ENCODE peak calls at places on chromosomes 2 and 18, in seven cellular contexts. Q is NCI-H510A treated with DMSO at 0.1 percent for 48 hours, N is skeletal muscle cell, W is Daoy, L is T-helper 17 cell, V is NCI-H2171, T is NCI-H1417. E is an unnamed sample.

GRCh38 chr2:94923196-94923595 is 52.0 kb downstream of the TEKT4 start:
- DNase-seq in L (no peak), W (peak), T (no peak), V (no peak), N (no peak), Q (no peak), E (no peak)

GRCh38 chr2:205680067-205680466 is 2.2 kb upstream of the NRP2 start:
- DNase-seq in L (peak), T (peak), W (peak), Q (peak), V (peak), N (peak), E (peak)

GRCh38 chr2:239186958-239187357 is 213.9 kb downstream of the HDAC4 start:
- DNase-seq in N (no peak), W (no peak), V (no peak), L (no peak), Q (no peak), T (no peak), E (no peak)

GRCh38 chr2:171158790-171159325 is 1.8 kb downstream of the TLK1 start:
- DNase-seq in Q (peak), L (no peak), N (no peak), V (no peak), W (no peak), T (peak), E (peak)

GRCh38 chr18:60671022-60671421 is 298.4 kb upstream of the MC4R start:
- DNase-seq in Q (no peak), N (no peak), L (no peak), T (no peak), W (no peak), V (no peak), E (no peak)

GRCh38 chr2:50133766-50134165 is 898.2 kb downstream of the NRXN1 start:
- DNase-seq in W (no peak), N (no peak), L (no peak), V (peak), Q (peak), T (peak), E (no peak)

GRCh38 chr2:108236676-108237335 is 3.0 kb upstream of the SULT1C3 start:
- DNase-seq in Q (no peak), V (peak), N (no peak), T (no peak), W (no peak), L (no peak), E (no peak)

GRCh38 chr2:51289045-51289444 is 257.1 kb upstream of the NRXN1 start:
- DNase-seq in T (no peak), L (no peak), W (no peak), V (no peak), N (no peak), Q (no peak), E (no peak)

GRCh38 chr18:12307251-12307736 is 747 bp upstream of the TUBB6 start:
- DNase-seq in V (no peak), W (peak), T (no peak), N (no peak), Q (no peak), L (no peak), E (no peak)

GRCh38 chr2:8380026-8380425 is 301.8 kb upstream of the ID2 start:
- DNase-seq in Q (no peak), V (no peak), N (no peak), L (no peak), W (no peak), T (peak), E (no peak)

GRCh38 chr2:70671059-70671685 is 96.8 kb downstream of the ADD2 start:
- DNase-seq in T (no peak), L (no peak), Q (no peak), V (no peak), W (no peak), N (no peak), E (no peak)

GRCh38 chr2:71226391-71226964 is 425 bp downstream of the PAIP2B start:
- DNase-seq in Q (peak), T (peak), W (peak), N (no peak), L (peak), V (peak), E (no peak)

GRCh38 chr2:64359892-64360657 is 93.9 kb upstream of the LGALSL start:
- DNase-seq in W (peak), V (no peak), Q (no peak), L (no peak), T (no peak), N (peak), E (no peak)

GRCh38 chr2:181632733-181633401 is 24.0 kb downstream of the CERKL start:
- DNase-seq in W (no peak), V (peak), Q (no peak), T (no peak), L (no peak), N (no peak), E (peak)

GRCh38 chr18:49851624-49852023 is 38.3 kb upstream of the ACAA2 start:
- DNase-seq in L (no peak), N (no peak), Q (peak), W (no peak), T (peak), V (no peak), E (no peak)

E was measured in NCI-H1694.